ENCODE peak calls at places on chromosomes 3 and 15, in four cellular contexts. One of them, this sample, is unnamed.

GRCh38 chr3:12884104-12884742 is 42.9 kb upstream of the RPL32 start:
- DNase-seq in sigmoid colon: peak; percentile 90
- DNase-seq in Caco-2: no peak
- DNase-seq in cardiac fibroblast: no peak
- DNase-seq in this sample: peak; percentile 16

GRCh38 chr3:52014613-52015012 is 18.9 kb upstream of the RPL29 start:
- DNase-seq in sigmoid colon: no peak
- DNase-seq in Caco-2: peak; percentile 34
- DNase-seq in cardiac fibroblast: no peak
- DNase-seq in this sample: no peak

GRCh38 chr3:111484666-111485065 is 57.3 kb upstream of the CD96 start:
- DNase-seq in sigmoid colon: no peak
- DNase-seq in Caco-2: no peak
- DNase-seq in cardiac fibroblast: peak; percentile 40
- DNase-seq in this sample: peak; percentile 98

GRCh38 chr15:101615414-101615985 is 36.7 kb downstream of the TM2D3 start:
- DNase-seq in sigmoid colon: no peak
- DNase-seq in Caco-2: no peak
- DNase-seq in cardiac fibroblast: peak; percentile 70
- DNase-seq in this sample: peak; percentile 23

GRCh38 chr15:89808160-89808870 is 6.3 kb downstream of the ANPEP start:
- DNase-seq in sigmoid colon: no peak
- DNase-seq in Caco-2: no peak
- DNase-seq in cardiac fibroblast: no peak
- DNase-seq in this sample: no peak

GRCh38 chr15:78139564-78139963 is 8.3 kb upstream of the CIB2 start:
- DNase-seq in sigmoid colon: no peak
- DNase-seq in Caco-2: no peak
- DNase-seq in cardiac fibroblast: no peak
- DNase-seq in this sample: no peak

GRCh38 chr3:188680189-188680588 is 491.6 kb upstream of the TPRG1 start:
- DNase-seq in sigmoid colon: no peak
- DNase-seq in Caco-2: no peak
- DNase-seq in cardiac fibroblast: no peak
- DNase-seq in this sample: peak; percentile 80

GRCh38 chr15:34791701-34792100 is 3.6 kb downstream of the ACTC1 start:
- DNase-seq in sigmoid colon: no peak
- DNase-seq in Caco-2: no peak
- DNase-seq in cardiac fibroblast: no peak
- DNase-seq in this sample: no peak

GRCh38 chr15:51183076-51183475 is 88.4 kb upstream of the TNFAIP8L3 start:
- DNase-seq in sigmoid colon: no peak
- DNase-seq in Caco-2: no peak
- DNase-seq in cardiac fibroblast: no peak
- DNase-seq in this sample: no peak

GRCh38 chr15:33188159-33188558 is 6.4 kb downstream of the FMN1 start:
- DNase-seq in sigmoid colon: no peak
- DNase-seq in Caco-2: no peak
- DNase-seq in cardiac fibroblast: no peak
- DNase-seq in this sample: no peak

GRCh38 chr3:37453393-37454391 is 279.3 kb upstream of the LRRFIP2 start:
- DNase-seq in sigmoid colon: peak; percentile 83
- DNase-seq in Caco-2: peak; percentile 67
- DNase-seq in cardiac fibroblast: peak; percentile 4
- DNase-seq in this sample: no peak

GRCh38 chr3:15339786-15340215 is 7.4 kb upstream of the SH3BP5 start:
- DNase-seq in sigmoid colon: peak; percentile 26
- DNase-seq in Caco-2: no peak
- DNase-seq in cardiac fibroblast: peak; percentile 70
- DNase-seq in this sample: peak; percentile 73

GRCh38 chr3:44722103-44722401 is 7.4 kb upstream of the ZNF501 start:
- DNase-seq in sigmoid colon: no peak
- DNase-seq in Caco-2: no peak
- DNase-seq in cardiac fibroblast: no peak
- DNase-seq in this sample: no peak

GRCh38 chr3:16012086-16012485 is 162.4 kb upstream of the GALNT15 start:
- DNase-seq in sigmoid colon: no peak
- DNase-seq in Caco-2: no peak
- DNase-seq in cardiac fibroblast: peak; percentile 77
- DNase-seq in this sample: peak; percentile 61

GRCh38 chr3:158792709-158793108 is 9.1 kb upstream of the MFSD1 start:
- DNase-seq in sigmoid colon: no peak
- DNase-seq in Caco-2: no peak
- DNase-seq in cardiac fibroblast: peak; percentile 94
- DNase-seq in this sample: peak; percentile 96

GRCh38 chr3:152283492-152284381 is 15.0 kb downstream of the MBNL1 start:
- DNase-seq in sigmoid colon: no peak
- DNase-seq in Caco-2: no peak
- DNase-seq in cardiac fibroblast: no peak
- DNase-seq in this sample: no peak

GRCh38 chr3:58215317-58216025 is 4.7 kb upstream of the DNASE1L3 start:
- DNase-seq in sigmoid colon: no peak
- DNase-seq in Caco-2: no peak
- DNase-seq in cardiac fibroblast: no peak
- DNase-seq in this sample: no peak

GRCh38 chr3:32443471-32443870 is 51.8 kb downstream of the CMTM7 start:
- DNase-seq in sigmoid colon: no peak
- DNase-seq in Caco-2: no peak
- DNase-seq in cardiac fibroblast: peak; percentile 90
- DNase-seq in this sample: peak; percentile 90

GRCh38 chr3:176964656-176965055 is 232.6 kb downstream of the TBL1XR1 start:
- DNase-seq in sigmoid colon: no peak
- DNase-seq in Caco-2: no peak
- DNase-seq in cardiac fibroblast: peak; percentile 23
- DNase-seq in this sample: no peak

GRCh38 chr15:101617390-101617965 is 34.7 kb downstream of the TM2D3 start:
- DNase-seq in sigmoid colon: no peak
- DNase-seq in Caco-2: no peak
- DNase-seq in cardiac fibroblast: peak; percentile 18
- DNase-seq in this sample: peak; percentile 72

DNA sequence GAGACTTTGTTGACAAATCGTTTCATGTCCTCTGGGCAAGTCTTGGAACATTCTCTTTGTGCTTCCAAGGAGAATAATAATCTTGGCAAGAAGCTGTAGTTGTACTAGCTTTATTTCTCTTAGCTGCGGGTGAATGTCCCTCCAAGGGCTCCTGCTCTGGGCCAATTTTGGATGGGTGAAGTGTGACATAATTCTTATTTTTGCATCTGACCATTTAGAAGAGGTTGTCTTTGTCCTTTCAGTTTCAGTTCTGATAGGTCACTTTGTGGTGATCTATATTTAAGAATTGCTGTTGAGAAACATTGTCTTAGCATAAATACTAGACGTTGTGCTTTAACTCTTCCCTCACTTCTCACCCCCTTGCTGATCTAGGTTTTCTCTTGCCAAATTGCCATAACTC is 164.8 kb upstream of the RORA start:
- DNase-seq in sigmoid colon: no peak
- DNase-seq in Caco-2: no peak
- DNase-seq in cardiac fibroblast: peak; percentile 10
- DNase-seq in this sample: no peak
- H3K4me3 ChIP-seq in sigmoid colon: no peak overlapping the region
- H3K4me3 ChIP-seq in Caco-2: no peak overlapping the region
- H3K4me3 ChIP-seq in cardiac fibroblast: no peak overlapping the region
- H3K4me3 ChIP-seq in this sample: no peak overlapping the region

GRCh38 chr3:122234117-122234516 is 50.6 kb downstream of the CASR start:
- DNase-seq in sigmoid colon: no peak
- DNase-seq in Caco-2: no peak
- DNase-seq in cardiac fibroblast: no peak
- DNase-seq in this sample: no peak
- H3K4me3 ChIP-seq in sigmoid colon: no peak overlapping the region
- H3K4me3 ChIP-seq in Caco-2: no peak overlapping the region
- H3K4me3 ChIP-seq in cardiac fibroblast: no peak overlapping the region
- H3K4me3 ChIP-seq in this sample: no peak overlapping the region

DNA sequence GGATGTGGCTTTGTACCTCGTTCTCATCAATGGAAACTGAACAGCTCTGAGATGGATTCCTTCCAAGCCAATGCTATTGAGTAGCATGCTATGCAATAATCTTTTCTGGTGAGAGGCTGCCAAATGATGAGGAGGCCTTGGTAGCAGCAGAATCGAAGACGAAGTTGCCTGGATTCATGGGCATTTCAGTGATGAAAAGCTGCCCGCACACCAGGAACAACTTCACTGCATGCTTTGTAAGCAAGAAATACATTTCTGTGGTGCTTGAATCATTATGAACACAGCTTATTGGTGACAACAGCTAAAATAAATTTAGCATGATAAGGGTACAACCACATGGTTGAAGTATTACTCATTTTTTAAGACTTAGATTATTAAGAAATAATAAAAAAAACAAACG is 246.8 kb upstream of the ROBO1 start:
- DNase-seq in sigmoid colon: no peak
- DNase-seq in Caco-2: no peak
- DNase-seq in cardiac fibroblast: peak; percentile 39
- DNase-seq in this sample: peak; percentile 12
- H3K4me3 ChIP-seq in sigmoid colon: no peak overlapping the region
- H3K4me3 ChIP-seq in Caco-2: no peak overlapping the region
- H3K4me3 ChIP-seq in cardiac fibroblast: no peak overlapping the region
- H3K4me3 ChIP-seq in this sample: no peak overlapping the region

GRCh38 chr3:27633224-27633545 is 88.9 kb downstream of the EOMES start:
- DNase-seq in sigmoid colon: no peak
- DNase-seq in Caco-2: no peak
- DNase-seq in cardiac fibroblast: peak; percentile 76
- DNase-seq in this sample: no peak
- H3K4me3 ChIP-seq in sigmoid colon: peak overlapping the region; percentile 57
- H3K4me3 ChIP-seq in Caco-2: peak overlapping the region; percentile 68
- H3K4me3 ChIP-seq in cardiac fibroblast: peak overlapping the region; percentile 37
- H3K4me3 ChIP-seq in this sample: peak overlapping the region; percentile 69

This sample was measured in fibroblast of the aortic adventitia.